ENCODE peak calls at places on chromosomes 11 and 22, in four cellular contexts. One of them, this sample, is unnamed.
A peak's percentile ranks its signal among the peaks of the same experiment; 100 is the strongest.

GRCh38 chr22:46735747-46736608 is 2.1 kb downstream of the CERK start:
- DNase-seq in COLO829: no peak
- DNase-seq in Karpas-422: no peak
- DNase-seq in cardiac muscle cell: no peak
- DNase-seq in this sample: no peak

GRCh38 chr11:116535120-116535519 is 237.7 kb downstream of the BUD13 start:
- DNase-seq in COLO829: no peak
- DNase-seq in Karpas-422: no peak
- DNase-seq in cardiac muscle cell: no peak
- DNase-seq in this sample: no peak

GRCh38 chr11:65454696-65455456 is 32.3 kb downstream of the NEAT1 start:
- DNase-seq in COLO829: peak; percentile 97
- DNase-seq in Karpas-422: peak; percentile 96
- DNase-seq in cardiac muscle cell: peak; percentile 86
- DNase-seq in this sample: peak; percentile 87

GRCh38 chr11:19121646-19122045 is 4.7 kb downstream of the ZDHHC13 start:
- DNase-seq in COLO829: no peak
- DNase-seq in Karpas-422: no peak
- DNase-seq in cardiac muscle cell: no peak
- DNase-seq in this sample: no peak

GRCh38 chr22:17580461-17581031 is 17.2 kb downstream of the SLC25A18 start:
- DNase-seq in COLO829: no peak
- DNase-seq in Karpas-422: no peak
- DNase-seq in cardiac muscle cell: peak; percentile 65
- DNase-seq in this sample: no peak

GRCh38 chr11:112852141-112852853 is 108.9 kb upstream of the NCAM1 start:
- DNase-seq in COLO829: no peak
- DNase-seq in Karpas-422: no peak
- DNase-seq in cardiac muscle cell: no peak
- DNase-seq in this sample: no peak

GRCh38 chr22:46111645-46112306 is 38.5 kb upstream of the PPARA start:
- DNase-seq in COLO829: no peak
- DNase-seq in Karpas-422: no peak
- DNase-seq in cardiac muscle cell: no peak
- DNase-seq in this sample: no peak

GRCh38 chr22:44441401-44442185 is 56.4 kb downstream of the RTL6 start:
- DNase-seq in COLO829: no peak
- DNase-seq in Karpas-422: no peak
- DNase-seq in cardiac muscle cell: no peak
- DNase-seq in this sample: no peak

GRCh38 chr11:71341173-71341572 is 88.8 kb upstream of the SHANK2 start:
- DNase-seq in COLO829: no peak
- DNase-seq in Karpas-422: no peak
- DNase-seq in cardiac muscle cell: no peak
- DNase-seq in this sample: no peak

GRCh38 chr22:19959043-19959586 is 17.5 kb upstream of the TXNRD2 start:
- DNase-seq in COLO829: peak; percentile 78
- DNase-seq in Karpas-422: peak; percentile 80
- DNase-seq in cardiac muscle cell: peak; percentile 76
- DNase-seq in this sample: no peak

GRCh38 chr11:88689548-88690240 is 352.2 kb upstream of the CTSC start:
- DNase-seq in COLO829: no peak
- DNase-seq in Karpas-422: no peak
- DNase-seq in cardiac muscle cell: no peak
- DNase-seq in this sample: no peak

GRCh38 chr11:86688398-86689179 is 16.2 kb upstream of the ME3 start:
- DNase-seq in COLO829: no peak
- DNase-seq in Karpas-422: peak; percentile 84
- DNase-seq in cardiac muscle cell: peak; percentile 39
- DNase-seq in this sample: no peak

GRCh38 chr11:69155302-69156198 is at the start of gene SMIM38:
- DNase-seq in COLO829: no peak
- DNase-seq in Karpas-422: no peak
- DNase-seq in cardiac muscle cell: no peak
- DNase-seq in this sample: no peak

GRCh38 chr11:64970731-64971151 is 1.2 kb downstream of the MAJIN start:
- DNase-seq in COLO829: no peak
- DNase-seq in Karpas-422: no peak
- DNase-seq in cardiac muscle cell: no peak
- DNase-seq in this sample: no peak

This sample was measured in NAMALWA.